ENCODE peak calls at places on chromosome 13, in seven cellular contexts. X is HFF-Myc, Z is BJ, G is uterus, D is A549, B is heart right ventricle, F is cardiac fibroblast. I is an unnamed sample.

GRCh38 chr13:113623491-113624234 is 34.3 kb downstream of the ATP4B start:
- DNase-seq in X (no peak), Z (no peak), G (no peak), D (no peak), B (no peak), F (no peak), I (no peak)

GRCh38 chr13:113647351-113648217 is 10.4 kb downstream of the ATP4B start:
- DNase-seq in X (peak), Z (no peak), G (peak), D (peak), B (peak), F (peak), I (peak)

GRCh38 chr13:75485286-75486062 is 3.5 kb upstream of the TBC1D4 start:
- DNase-seq in X (no peak), Z (no peak), G (no peak), D (peak), B (no peak), F (peak), I (no peak)

GRCh38 chr13:107170270-107170931 is 602.5 kb upstream of the ARGLU1 start:
- DNase-seq in X (no peak), Z (no peak), G (no peak), D (peak), B (no peak), F (no peak), I (no peak)

GRCh38 chr13:29411493-29411892 is 184.0 kb downstream of the SLC7A1 start:
- DNase-seq in X (peak), Z (peak), G (no peak), D (no peak), B (no peak), F (no peak), I (no peak)

GRCh38 chr13:94988654-94989053 is 276.3 kb upstream of the SOX21 start:
- DNase-seq in X (no peak), Z (no peak), G (no peak), D (peak), B (no peak), F (peak), I (no peak)

GRCh38 chr13:97382276-97382675 is 51.7 kb upstream of the RAP2A start:
- DNase-seq in X (no peak), Z (no peak), G (no peak), D (no peak), B (no peak), F (no peak), I (no peak)

GRCh38 chr13:97369269-97369893 is 64.6 kb upstream of the RAP2A start:
- DNase-seq in X (no peak), Z (no peak), G (no peak), D (no peak), B (no peak), F (no peak), I (no peak)

GRCh38 chr13:112586334-112586733 is 1.6 kb downstream of the TUBGCP3 start:
- DNase-seq in X (no peak), Z (no peak), G (no peak), D (no peak), B (no peak), F (no peak), I (no peak)

GRCh38 chr13:21326155-21327030 is 132.7 kb downstream of the ZDHHC20 start:
- DNase-seq in X (peak), Z (peak), G (peak), D (no peak), B (no peak), F (peak), I (no peak)

GRCh38 chr13:30034448-30034795 is 184.0 kb upstream of the UBL3 start:
- DNase-seq in X (no peak), Z (peak), G (no peak), D (no peak), B (no peak), F (peak), I (peak)

GRCh38 chr13:51229731-51230130 is 7.5 kb downstream of the FAM124A start:
- DNase-seq in X (no peak), Z (no peak), G (no peak), D (no peak), B (no peak), F (no peak), I (no peak)

GRCh38 chr13:110944968-110945952 is 30.4 kb upstream of the ANKRD10 start:
- DNase-seq in X (no peak), Z (no peak), G (no peak), D (no peak), B (no peak), F (no peak), I (no peak)

GRCh38 chr13:52780092-52780491 is 40.5 kb upstream of the CNMD start:
- DNase-seq in X (no peak), Z (no peak), G (no peak), D (no peak), B (no peak), F (no peak), I (no peak)

DNA sequence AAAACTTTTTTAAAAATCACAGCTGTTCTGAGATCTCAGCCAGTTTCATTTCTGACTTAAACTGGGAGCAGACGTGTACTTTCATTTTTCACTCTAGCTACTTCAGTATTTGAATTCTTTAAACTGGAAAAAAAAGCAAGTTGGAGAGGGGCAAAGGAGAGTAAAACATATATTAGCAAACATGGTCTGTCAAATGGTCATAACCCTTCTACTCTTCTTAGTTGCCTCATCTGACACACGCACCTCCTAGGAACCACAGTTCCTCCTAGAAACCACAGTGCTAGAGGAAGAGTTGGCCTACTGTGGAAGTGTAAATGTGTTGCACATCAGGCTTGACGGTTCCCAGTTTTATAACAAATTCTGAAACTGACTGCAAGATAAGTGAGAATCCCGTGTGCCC is 47.2 kb downstream of the TM9SF2 start:
- DNase-seq in X (no peak), Z (no peak), G (no peak), D (no peak), B (no peak), F (no peak), I (no peak)
- H3K4me3 ChIP-seq in X (no peak), Z (no peak), G (no peak), D (no peak), B (no peak), F (no peak), I (no peak)

GRCh38 chr13:109139346-109139745 is 509.9 kb downstream of the MYO16 start:
- DNase-seq in X (no peak), Z (no peak), G (no peak), D (no peak), B (no peak), F (no peak), I (no peak)
- TF ChIP-seq CTCF in X (no peak), Z (no peak), G (no peak), D (no peak), B (no peak), F (no peak), I (no peak)

GRCh38 chr13:80716610-80717081 is 375.7 kb upstream of the SPRY2 start:
- DNase-seq in X (no peak), Z (no peak), G (no peak), D (no peak), B (peak), F (peak), I (no peak)
- H3K4me3 ChIP-seq in X (no peak), Z (no peak), G (no peak), D (no peak), B (no peak), F (no peak), I (no peak)

GRCh38 chr13:73754727-73755292 is 379.4 kb downstream of the KLF12 start:
- DNase-seq in X (peak), Z (no peak), G (no peak), D (peak), B (peak), F (peak), I (peak)
- TF ChIP-seq CTCF in X (peak), Z (peak), G (peak), D (peak), B (peak), F (peak), I (peak)

DNA sequence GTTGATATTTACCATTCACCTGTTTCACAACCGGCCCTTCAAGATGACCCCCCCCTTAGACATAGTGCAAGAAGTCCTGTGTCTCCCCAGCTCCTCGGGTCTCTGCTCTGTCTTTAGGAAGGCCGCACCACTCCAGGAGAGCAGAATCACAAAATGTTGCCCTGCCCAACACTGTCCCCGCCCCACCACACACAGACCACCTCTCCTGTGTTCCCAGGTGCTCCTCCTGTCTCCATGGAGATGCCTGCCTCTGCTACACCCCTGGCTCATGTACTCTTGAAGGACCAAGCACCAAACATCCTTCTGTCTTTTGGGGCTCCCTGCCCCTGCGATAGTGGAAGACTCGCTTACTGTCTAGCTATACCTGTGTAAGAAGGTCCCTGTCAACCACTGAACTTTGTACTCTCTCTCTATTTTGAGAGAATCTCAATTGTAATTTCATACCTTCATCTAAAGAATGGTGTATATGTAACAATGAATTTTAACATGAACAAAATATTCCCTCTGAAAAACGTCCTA is 9.6 kb upstream of the TNFRSF19 start:
- DNase-seq in X (no peak), Z (no peak), G (no peak), D (no peak), B (no peak), F (no peak), I (no peak)
- H3K4me3 ChIP-seq in X (no peak), Z (no peak), G (no peak), D (no peak), B (no peak), F (no peak), I (no peak)

GRCh38 chr13:20136781-20137703 is 23.8 kb downstream of the GJA3 start:
- DNase-seq in X (no peak), Z (no peak), G (no peak), D (peak), B (no peak), F (no peak), I (no peak)
- TF ChIP-seq CTCF in X (peak), Z (peak), G (no peak), D (peak), B (no peak), F (peak), I (peak)

GRCh38 chr13:101626925-101627555 is 174.6 kb downstream of the ITGBL1 start:
- DNase-seq in X (no peak), Z (no peak), G (no peak), D (no peak), B (no peak), F (no peak), I (no peak)
- H3K4me3 ChIP-seq in X (no peak), Z (peak), G (no peak), D (peak), B (no peak), F (no peak), I (peak)

GRCh38 chr13:31957772-31958171 is 73.8 kb upstream of the FRY start:
- DNase-seq in X (no peak), Z (no peak), G (no peak), D (no peak), B (no peak), F (no peak), I (no peak)
- TF ChIP-seq CTCF in X (no peak), Z (no peak), G (no peak), D (no peak), B (no peak), F (no peak), I (no peak)